ENCODE peak calls at places on chromosomes 16 and 17, in four cellular contexts. One of them, this sample, is unnamed.

GRCh38 chr17:42287305-42288077 is 807 bp upstream of the STAT5A start:
- DNase-seq in HCT116: no peak
- DNase-seq in GM12878: peak; percentile 40
- DNase-seq in SK-N-SH: peak; percentile 41
- DNase-seq in this sample: no peak

GRCh38 chr16:53955221-53955875 is 251.4 kb downstream of the FTO start:
- DNase-seq in HCT116: no peak
- DNase-seq in GM12878: no peak
- DNase-seq in SK-N-SH: no peak
- DNase-seq in this sample: no peak

GRCh38 chr17:81859906-81860755 is at the start of gene P4HB:
- DNase-seq in HCT116: no peak
- DNase-seq in GM12878: no peak
- DNase-seq in SK-N-SH: peak; percentile 100
- DNase-seq in this sample: no peak

GRCh38 chr17:5118219-5118618 is 2.4 kb downstream of the USP6 start:
- DNase-seq in HCT116: no peak
- DNase-seq in GM12878: no peak
- DNase-seq in SK-N-SH: no peak
- DNase-seq in this sample: no peak

GRCh38 chr16:52068447-52069074 is 478.4 kb downstream of the TOX3 start:
- DNase-seq in HCT116: no peak
- DNase-seq in GM12878: no peak
- DNase-seq in SK-N-SH: peak; percentile 1
- DNase-seq in this sample: no peak

GRCh38 chr17:40483679-40484078 is 17.7 kb downstream of the TNS4 start:
- DNase-seq in HCT116: no peak
- DNase-seq in GM12878: no peak
- DNase-seq in SK-N-SH: no peak
- DNase-seq in this sample: no peak

GRCh38 chr17:4074831-4075495 is 67.9 kb downstream of the ZZEF1 start:
- DNase-seq in HCT116: peak; percentile 27
- DNase-seq in GM12878: peak; percentile 25
- DNase-seq in SK-N-SH: peak; percentile 61
- DNase-seq in this sample: peak; percentile 33

GRCh38 chr17:74645010-74645409 is 21.5 kb upstream of the CD300E start:
- DNase-seq in HCT116: no peak
- DNase-seq in GM12878: no peak
- DNase-seq in SK-N-SH: no peak
- DNase-seq in this sample: no peak

GRCh38 chr17:59375858-59376257 is 44.4 kb downstream of the YPEL2 start:
- DNase-seq in HCT116: no peak
- DNase-seq in GM12878: peak; percentile 53
- DNase-seq in SK-N-SH: no peak
- DNase-seq in this sample: no peak

GRCh38 chr16:83533193-83533592 is 274.6 kb upstream of the HSBP1 start:
- DNase-seq in HCT116: no peak
- DNase-seq in GM12878: no peak
- DNase-seq in SK-N-SH: no peak
- DNase-seq in this sample: no peak

GRCh38 chr17:57519199-57519598 is 225.9 kb downstream of the CCDC182 start:
- DNase-seq in HCT116: no peak
- DNase-seq in GM12878: no peak
- DNase-seq in SK-N-SH: no peak
- DNase-seq in this sample: no peak

GRCh38 chr17:18259621-18260331 is 686 bp upstream of the MIEF2 start:
- DNase-seq in HCT116: peak; percentile 56
- DNase-seq in GM12878: no peak
- DNase-seq in SK-N-SH: peak; percentile 32
- DNase-seq in this sample: peak; percentile 83

GRCh38 chr17:63171428-63172205 is 205.6 kb downstream of the TANC2 start:
- DNase-seq in HCT116: no peak
- DNase-seq in GM12878: no peak
- DNase-seq in SK-N-SH: no peak
- DNase-seq in this sample: no peak

GRCh38 chr17:44331249-44331760 is 6.7 kb upstream of the SLC25A39 start:
- DNase-seq in HCT116: peak; percentile 79
- DNase-seq in GM12878: no peak
- DNase-seq in SK-N-SH: peak; percentile 79
- DNase-seq in this sample: no peak

GRCh38 chr16:59887856-59888255 is 1153.7 kb upstream of the GOT2 start:
- DNase-seq in HCT116: no peak
- DNase-seq in GM12878: no peak
- DNase-seq in SK-N-SH: no peak
- DNase-seq in this sample: no peak

GRCh38 chr17:76561799-76562268 is 22.0 kb downstream of the PRCD start:
- DNase-seq in HCT116: no peak
- DNase-seq in GM12878: no peak
- DNase-seq in SK-N-SH: no peak
- DNase-seq in this sample: no peak

GRCh38 chr16:16062023-16062932 is 112.9 kb downstream of the ABCC1 start:
- DNase-seq in HCT116: no peak
- DNase-seq in GM12878: no peak
- DNase-seq in SK-N-SH: no peak
- DNase-seq in this sample: no peak

GRCh38 chr17:80609757-80610156 is 65.1 kb downstream of the RPTOR start:
- DNase-seq in HCT116: no peak
- DNase-seq in GM12878: no peak
- DNase-seq in SK-N-SH: no peak
- DNase-seq in this sample: no peak

GRCh38 chr17:4742629-4743028 is 2.9 kb upstream of the CXCL16 start:
- DNase-seq in HCT116: no peak
- DNase-seq in GM12878: no peak
- DNase-seq in SK-N-SH: no peak
- DNase-seq in this sample: no peak

GRCh38 chr17:76154935-76155845 is 14.1 kb upstream of the FOXJ1 start:
- DNase-seq in HCT116: no peak
- DNase-seq in GM12878: no peak
- DNase-seq in SK-N-SH: no peak
- DNase-seq in this sample: no peak

GRCh38 chr17:34314279-34314678 is 5.0 kb upstream of the CCL8 start:
- DNase-seq in HCT116: no peak
- DNase-seq in GM12878: no peak
- DNase-seq in SK-N-SH: no peak
- DNase-seq in this sample: no peak

GRCh38 chr16:4792951-4793513 is 2.1 kb upstream of the SMIM22 start:
- DNase-seq in HCT116: no peak
- DNase-seq in GM12878: no peak
- DNase-seq in SK-N-SH: no peak
- DNase-seq in this sample: no peak

GRCh38 chr17:47994714-47995113 is 23.8 kb downstream of the CDK5RAP3 start:
- DNase-seq in HCT116: no peak
- DNase-seq in GM12878: no peak
- DNase-seq in SK-N-SH: no peak
- DNase-seq in this sample: no peak

GRCh38 chr17:80564545-80564944 is 19.9 kb downstream of the RPTOR start:
- DNase-seq in HCT116: no peak
- DNase-seq in GM12878: no peak
- DNase-seq in SK-N-SH: no peak
- DNase-seq in this sample: no peak

GRCh38 chr17:6110088-6110487 is 39.9 kb downstream of the WSCD1 start:
- DNase-seq in HCT116: no peak
- DNase-seq in GM12878: no peak
- DNase-seq in SK-N-SH: no peak
- DNase-seq in this sample: no peak

GRCh38 chr16:67814567-67814966 is 7.9 kb downstream of the TSNAXIP1 start:
- DNase-seq in HCT116: no peak
- DNase-seq in GM12878: no peak
- DNase-seq in SK-N-SH: no peak
- DNase-seq in this sample: no peak

GRCh38 chr17:82496529-82497434 is 22.8 kb upstream of the FOXK2 start:
- DNase-seq in HCT116: peak; percentile 72
- DNase-seq in GM12878: peak; percentile 78
- DNase-seq in SK-N-SH: peak; percentile 98
- DNase-seq in this sample: no peak

GRCh38 chr17:75835315-75835987 is 8.8 kb downstream of the UNC13D start:
- DNase-seq in HCT116: no peak
- DNase-seq in GM12878: no peak
- DNase-seq in SK-N-SH: peak; percentile 84
- DNase-seq in this sample: no peak

GRCh38 chr16:10918294-10919002 is 23.8 kb downstream of the DEXI start:
- DNase-seq in HCT116: peak; percentile 88
- DNase-seq in GM12878: peak; percentile 77
- DNase-seq in SK-N-SH: peak; percentile 88
- DNase-seq in this sample: peak; percentile 94

GRCh38 chr17:27896656-27897055 is 3.5 kb upstream of the LYRM9 start:
- DNase-seq in HCT116: no peak
- DNase-seq in GM12878: no peak
- DNase-seq in SK-N-SH: no peak
- DNase-seq in this sample: no peak

GRCh38 chr17:73703216-73703615 is 59.0 kb upstream of the SDK2 start:
- DNase-seq in HCT116: no peak
- DNase-seq in GM12878: no peak
- DNase-seq in SK-N-SH: peak; percentile 70
- DNase-seq in this sample: no peak

GRCh38 chr16:75152635-75153034 is 4.3 kb downstream of the ZFP1 start:
- DNase-seq in HCT116: no peak
- DNase-seq in GM12878: peak; percentile 53
- DNase-seq in SK-N-SH: no peak
- DNase-seq in this sample: no peak
- H3K27ac ChIP-seq in HCT116: no peak overlapping the region
- H3K27ac ChIP-seq in GM12878: peak overlapping the region; percentile 30
- H3K27ac ChIP-seq in SK-N-SH: no peak overlapping the region
- H3K27ac ChIP-seq in this sample: no peak overlapping the region

GRCh38 chr16:49181812-49182211 is 99.8 kb downstream of the CBLN1 start:
- DNase-seq in HCT116: no peak
- DNase-seq in GM12878: no peak
- DNase-seq in SK-N-SH: no peak
- DNase-seq in this sample: no peak
- TF ChIP-seq SIN3A in HCT116: no peak
- TF ChIP-seq SIN3A in GM12878: no peak
- TF ChIP-seq SIN3A in SK-N-SH: no peak
- TF ChIP-seq SIN3A in this sample: no peak

GRCh38 chr17:7889166-7889584 is 586 bp downstream of the CHD3 start:
- DNase-seq in HCT116: peak; percentile 74
- DNase-seq in GM12878: no peak
- DNase-seq in SK-N-SH: peak; percentile 94
- DNase-seq in this sample: no peak
- H3K4me3 ChIP-seq in HCT116: peak overlapping the region; percentile 82
- H3K4me3 ChIP-seq in GM12878: peak overlapping the region; percentile 88
- H3K4me3 ChIP-seq in SK-N-SH: peak overlapping the region; percentile 25
- H3K4me3 ChIP-seq in this sample: peak overlapping the region; percentile 11

GRCh38 chr17:68302066-68302564 is 10.8 kb downstream of the ARSG start:
- DNase-seq in HCT116: no peak
- DNase-seq in GM12878: no peak
- DNase-seq in SK-N-SH: peak; percentile 47
- DNase-seq in this sample: no peak

GRCh38 chr17:68302666-68303065 is 11.4 kb downstream of the ARSG start:
- DNase-seq in HCT116: no peak
- DNase-seq in GM12878: no peak
- DNase-seq in SK-N-SH: no peak
- DNase-seq in this sample: no peak

GRCh38 chr17:68305132-68305531 is 13.8 kb downstream of the ARSG start:
- DNase-seq in HCT116: no peak
- DNase-seq in GM12878: no peak
- DNase-seq in SK-N-SH: no peak
- DNase-seq in this sample: no peak

GRCh38 chr17:68310141-68310540 is 18.8 kb downstream of the ARSG start:
- DNase-seq in HCT116: peak; percentile 67
- DNase-seq in GM12878: no peak
- DNase-seq in SK-N-SH: no peak
- DNase-seq in this sample: no peak

DNA sequence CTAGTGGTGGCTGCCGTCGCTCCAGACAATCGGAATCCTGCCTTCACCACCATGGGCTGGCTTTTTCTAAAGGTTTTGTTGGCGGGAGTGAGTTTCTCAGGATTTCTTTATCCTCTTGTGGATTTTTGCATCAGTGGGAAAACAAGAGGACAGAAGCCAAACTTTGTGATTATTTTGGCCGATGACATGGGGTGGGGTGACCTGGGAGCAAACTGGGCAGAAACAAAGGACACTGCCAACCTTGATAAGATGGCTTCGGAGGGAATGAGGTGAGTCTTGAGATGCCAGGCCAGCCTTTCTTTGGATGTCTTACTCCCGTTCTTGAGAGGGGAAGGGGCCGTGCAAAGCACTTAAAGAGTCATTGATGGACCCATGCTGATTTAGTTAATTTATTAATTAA is 16.1 kb downstream of the ARSG start:
- DNase-seq in HCT116: no peak
- DNase-seq in GM12878: no peak
- DNase-seq in SK-N-SH: no peak
- DNase-seq in this sample: no peak
- H3K27ac ChIP-seq in HCT116: no peak overlapping the region
- H3K27ac ChIP-seq in GM12878: no peak overlapping the region
- H3K27ac ChIP-seq in SK-N-SH: no peak overlapping the region
- H3K27ac ChIP-seq in this sample: no peak overlapping the region

This sample was measured in Panc1.